ENCODE peak calls at places on chromosomes 16 and 17, in eight cellular contexts. X is globus pallidus; T is memory B cell; L is C1 segment of cervical spinal cord; H is stimulated activated naive CD4-positive, alpha-beta T cell treated with Interleukin-2 at 50 U/mL for 16 hours; V is NCI-H1092; C is dermis microvascular lymphatic vessel endothelial cell; Q is activated T-cell treated with anti-CD3 and anti-CD28 coated beads for 1 hour. R is an unnamed sample.

GRCh38 chr16:4347765-4348509 is 3.2 kb downstream of the PAM16 start:
- DNase-seq in X (no peak), T (no peak), L (no peak), H (no peak), V (no peak), C (no peak), Q (no peak), R (no peak)

GRCh38 chr16:31455601-31456314 is 3.5 kb upstream of the ARMC5 start:
- DNase-seq in X (no peak), T (no peak), L (no peak), H (no peak), V (no peak), C (no peak), Q (no peak), R (no peak)

GRCh38 chr17:31743767-31744166 is 115.3 kb downstream of the COPRS start:
- DNase-seq in X (no peak), T (no peak), L (no peak), H (no peak), V (no peak), C (no peak), Q (no peak), R (no peak)

GRCh38 chr17:16297367-16298139 is 55.7 kb downstream of the CENPV start:
- DNase-seq in X (no peak), T (no peak), L (no peak), H (no peak), V (no peak), C (no peak), Q (no peak), R (no peak)

GRCh38 chr17:8465381-8466158 is 29.9 kb downstream of the NDEL1 start:
- DNase-seq in X (no peak), T (no peak), L (no peak), H (no peak), V (no peak), C (no peak), Q (no peak), R (no peak)

GRCh38 chr17:57403241-57403640 is 146.9 kb downstream of the MSI2 start:
- DNase-seq in X (peak), T (no peak), L (no peak), H (no peak), V (no peak), C (no peak), Q (no peak), R (peak)

GRCh38 chr17:13671771-13672170 is 70.0 kb upstream of the HS3ST3A1 start:
- DNase-seq in X (no peak), T (no peak), L (no peak), H (no peak), V (no peak), C (no peak), Q (no peak), R (no peak)

GRCh38 chr16:15946257-15947044 is 3.0 kb upstream of the ABCC1 start:
- DNase-seq in X (no peak), T (no peak), L (no peak), H (no peak), V (no peak), C (no peak), Q (no peak), R (no peak)

GRCh38 chr16:1543085-1543896 is 9.8 kb downstream of the TMEM204 start:
- DNase-seq in X (peak), T (no peak), L (no peak), H (peak), V (no peak), C (peak), Q (no peak), R (peak)

GRCh38 chr17:49000943-49001342 is 3.8 kb downstream of the IGF2BP1 start:
- DNase-seq in X (no peak), T (no peak), L (no peak), H (no peak), V (no peak), C (no peak), Q (no peak), R (no peak)

GRCh38 chr17:73342549-73343167 is 30.9 kb upstream of the CDC42EP4 start:
- DNase-seq in X (no peak), T (no peak), L (no peak), H (no peak), V (no peak), C (no peak), Q (no peak), R (no peak)

GRCh38 chr17:7133424-7133823 is 18.8 kb upstream of the ASGR2 start:
- DNase-seq in X (no peak), T (peak), L (no peak), H (peak), V (no peak), C (peak), Q (peak), R (no peak)

GRCh38 chr16:23965137-23965733 is 129.5 kb downstream of the PRKCB start:
- DNase-seq in X (no peak), T (no peak), L (no peak), H (no peak), V (no peak), C (no peak), Q (no peak), R (no peak)

GRCh38 chr17:7703584-7704574 is 1.1 kb upstream of the EFNB3 start:
- DNase-seq in X (no peak), T (peak), L (no peak), H (no peak), V (peak), C (no peak), Q (no peak), R (peak)

GRCh38 chr17:51372345-51373004 is 112.1 kb downstream of the UTP18 start:
- DNase-seq in X (peak), T (no peak), L (peak), H (no peak), V (no peak), C (peak), Q (no peak), R (peak)

GRCh38 chr17:77473615-77474226 is 333.0 kb downstream of the SEC14L1 start:
- DNase-seq in X (no peak), T (no peak), L (no peak), H (peak), V (no peak), C (no peak), Q (no peak), R (no peak)

GRCh38 chr17:40310882-40311391 is 2.0 kb downstream of the RARA start:
- DNase-seq in X (no peak), T (no peak), L (no peak), H (no peak), V (no peak), C (no peak), Q (no peak), R (no peak)

GRCh38 chr16:19419691-19420060 is 2.0 kb downstream of the TMC5 start:
- DNase-seq in X (no peak), T (no peak), L (no peak), H (no peak), V (no peak), C (no peak), Q (no peak), R (no peak)

GRCh38 chr16:10647721-10648296 is 46.9 kb downstream of the TEKT5 start:
- DNase-seq in X (no peak), T (no peak), L (no peak), H (no peak), V (no peak), C (no peak), Q (no peak), R (no peak)

GRCh38 chr16:51236583-51236982 is 85.5 kb upstream of the SALL1 start:
- DNase-seq in X (peak), T (no peak), L (no peak), H (no peak), V (no peak), C (no peak), Q (no peak), R (no peak)

GRCh38 chr17:60091908-60092331 is 13.2 kb upstream of the HEATR6 start:
- DNase-seq in X (no peak), T (no peak), L (no peak), H (no peak), V (no peak), C (no peak), Q (no peak), R (no peak)

GRCh38 chr16:81333356-81333755 is 18.6 kb downstream of the GAN start:
- DNase-seq in X (no peak), T (no peak), L (no peak), H (no peak), V (no peak), C (no peak), Q (no peak), R (no peak)

GRCh38 chr16:80029706-80030481 is 429.4 kb upstream of the MAF start:
- DNase-seq in X (no peak), T (no peak), L (no peak), H (no peak), V (no peak), C (no peak), Q (no peak), R (no peak)

GRCh38 chr17:43226393-43226792 is 2.0 kb downstream of the CCDC200 start:
- DNase-seq in X (no peak), T (no peak), L (no peak), H (no peak), V (no peak), C (no peak), Q (no peak), R (no peak)

GRCh38 chr17:3754458-3755334 is 31.0 kb downstream of the HASPIN start:
- DNase-seq in X (no peak), T (peak), L (no peak), H (peak), V (peak), C (no peak), Q (peak), R (no peak)

GRCh38 chr16:23694707-23695373 is 16.2 kb downstream of the PLK1 start:
- DNase-seq in X (no peak), T (no peak), L (no peak), H (no peak), V (no peak), C (no peak), Q (no peak), R (no peak)

GRCh38 chr17:49108318-49108717 is 24.3 kb upstream of the B4GALNT2 start:
- DNase-seq in X (peak), T (no peak), L (peak), H (no peak), V (no peak), C (no peak), Q (no peak), R (peak)

GRCh38 chr17:8062435-8062806 is 23.6 kb downstream of the ALOX15B start:
- DNase-seq in X (no peak), T (no peak), L (no peak), H (no peak), V (no peak), C (peak), Q (no peak), R (no peak)

GRCh38 chr16:89358030-89359005 is 132.0 kb downstream of the ANKRD11 start:
- DNase-seq in X (no peak), T (no peak), L (no peak), H (peak), V (no peak), C (no peak), Q (no peak), R (no peak)

R was measured in anterior cingulate cortex.